ENCODE peak calls at places on chromosome 14, in four cellular contexts. V is cardiac fibroblast, E is foreskin fibroblast, R is fibroblast of pulmonary artery. C is an unnamed sample.
A peak's percentile ranks its signal among the peaks of the same experiment; 100 is the strongest.

GRCh38 chr14:49641697-49642129 is 6.7 kb upstream of the DNAAF2 start:
- DNase-seq in V (no peak), E (peak; percentile 27), R (no peak), C (no peak)

GRCh38 chr14:49946320-49947141 is 53.6 kb downstream of the ARF6 start:
- DNase-seq in V (peak; percentile 72), E (peak; percentile 85), R (peak; percentile 74), C (no peak)

GRCh38 chr14:101496779-101497420 is 64.4 kb upstream of the DIO3 start:
- DNase-seq in V (no peak), E (no peak), R (no peak), C (no peak)

GRCh38 chr14:64440494-64440893 is 24.8 kb upstream of the AKAP5 start:
- DNase-seq in V (peak; percentile 40), E (peak; percentile 79), R (peak; percentile 33), C (no peak)

GRCh38 chr14:22839159-22839779 is 2.9 kb downstream of the MMP14 start:
- DNase-seq in V (peak; percentile 71), E (peak; percentile 80), R (peak; percentile 58), C (no peak)

GRCh38 chr14:97713023-97713422 is 915.8 kb downstream of the VRK1 start:
- DNase-seq in V (no peak), E (peak; percentile 14), R (peak; percentile 23), C (no peak)

GRCh38 chr14:37021406-37021805 is 151.0 kb downstream of the SLC25A21 start:
- DNase-seq in V (no peak), E (no peak), R (no peak), C (no peak)

GRCh38 chr14:50957296-50957695 is 13.0 kb upstream of the PYGL start:
- DNase-seq in V (peak; percentile 68), E (peak; percentile 47), R (peak; percentile 70), C (no peak)

GRCh38 chr14:93772263-93772662 is 16.0 kb downstream of the PRIMA1 start:
- DNase-seq in V (no peak), E (no peak), R (no peak), C (no peak)

GRCh38 chr14:61107148-61107641 is 126.2 kb downstream of the SLC38A6 start:
- DNase-seq in V (peak; percentile 80), E (peak; percentile 53), R (peak; percentile 77), C (no peak)

GRCh38 chr14:24149302-24149969 is 2.1 kb downstream of the RNF31 start:
- DNase-seq in V (no peak), E (no peak), R (no peak), C (no peak)

GRCh38 chr14:31964979-31965734 is 111.9 kb upstream of the ARHGAP5 start:
- DNase-seq in V (no peak), E (no peak), R (no peak), C (no peak)

GRCh38 chr14:106308839-106309389 is 782.5 kb downstream of the TMEM121 start:
- DNase-seq in V (no peak), E (peak; percentile 1), R (no peak), C (peak; percentile 83)
- TF ChIP-seq CTCF in V (peak; percentile 25), E (peak; percentile 34), R (peak; percentile 12), C (peak; percentile 90)

DNA sequence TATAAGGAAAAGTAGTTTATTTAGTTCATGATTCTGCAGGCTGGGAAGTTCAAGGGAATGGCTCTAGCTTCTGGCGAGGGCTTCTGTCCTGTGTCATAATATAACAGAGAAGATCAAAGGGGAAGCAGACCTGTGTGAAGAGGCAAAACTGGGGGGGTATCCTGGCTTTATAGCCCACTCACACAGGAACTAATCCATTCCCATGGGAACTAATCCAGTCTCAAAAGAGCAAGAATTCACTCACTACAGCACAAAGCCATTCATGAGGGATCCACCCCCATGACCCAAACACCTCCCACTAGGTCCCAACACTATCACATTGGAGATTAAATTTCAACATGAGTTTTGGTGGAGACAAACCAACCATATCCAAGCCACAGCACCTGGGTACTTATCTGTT is 6.9 kb downstream of the ALDH6A1 start:
- DNase-seq in V (no peak), E (no peak), R (no peak), C (no peak)
- H3K4me3 ChIP-seq in V (no peak overlapping the region), E (no peak overlapping the region), R (no peak overlapping the region), C (no peak overlapping the region)

DNA sequence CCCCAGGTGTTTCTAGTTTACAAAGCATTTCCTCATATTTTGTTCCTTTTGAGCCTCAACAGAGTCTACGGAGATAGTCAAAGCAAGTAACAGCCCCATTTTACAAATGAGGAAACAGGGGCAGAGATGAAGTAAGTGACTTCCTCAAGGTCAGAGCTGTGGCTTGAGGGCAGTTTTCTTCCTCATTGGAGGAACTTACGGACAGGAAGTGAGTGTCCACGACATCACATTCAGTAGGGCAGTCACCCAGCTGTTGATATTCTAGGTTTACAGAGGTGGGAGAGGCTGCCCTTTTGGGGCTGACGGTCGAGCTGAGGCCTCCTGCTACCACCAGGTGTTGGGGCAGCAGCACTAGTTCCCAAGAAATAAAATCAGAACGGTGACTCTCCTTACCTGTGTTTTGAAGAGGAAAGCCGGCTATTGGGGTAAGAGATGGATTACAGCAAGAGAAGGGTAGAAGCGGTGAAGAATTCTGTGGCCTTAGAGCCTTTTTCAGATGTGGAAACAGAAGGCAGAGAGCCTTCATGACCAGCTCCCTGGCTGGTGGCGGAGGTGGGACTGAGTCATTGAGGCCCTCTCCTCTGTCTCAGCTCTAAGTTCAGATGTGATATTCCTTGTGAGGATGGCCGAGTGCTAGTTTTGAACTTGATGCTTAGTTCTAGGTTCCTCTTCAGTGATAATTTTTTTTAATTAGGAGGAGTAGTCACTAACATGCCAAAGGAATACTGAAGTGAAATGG is 41.7 kb downstream of the SUSD6 start:
- DNase-seq in V (no peak), E (no peak), R (no peak), C (no peak)
- TF ChIP-seq CTCF in V (no peak), E (no peak), R (no peak), C (no peak)

GRCh38 chr14:76126066-76126465 is 25.7 kb upstream of the GPATCH2L start:
- DNase-seq in V (no peak), E (no peak), R (no peak), C (no peak)

GRCh38 chr14:76129851-76130576 is 21.7 kb upstream of the GPATCH2L start:
- DNase-seq in V (no peak), E (no peak), R (no peak), C (no peak)

GRCh38 chr14:76135722-76136121 is 16.0 kb upstream of the GPATCH2L start:
- DNase-seq in V (no peak), E (no peak), R (no peak), C (no peak)

GRCh38 chr14:76133103-76133502 is 18.6 kb upstream of the GPATCH2L start:
- DNase-seq in V (peak; percentile 37), E (peak; percentile 65), R (peak; percentile 53), C (peak; percentile 56)

DNA sequence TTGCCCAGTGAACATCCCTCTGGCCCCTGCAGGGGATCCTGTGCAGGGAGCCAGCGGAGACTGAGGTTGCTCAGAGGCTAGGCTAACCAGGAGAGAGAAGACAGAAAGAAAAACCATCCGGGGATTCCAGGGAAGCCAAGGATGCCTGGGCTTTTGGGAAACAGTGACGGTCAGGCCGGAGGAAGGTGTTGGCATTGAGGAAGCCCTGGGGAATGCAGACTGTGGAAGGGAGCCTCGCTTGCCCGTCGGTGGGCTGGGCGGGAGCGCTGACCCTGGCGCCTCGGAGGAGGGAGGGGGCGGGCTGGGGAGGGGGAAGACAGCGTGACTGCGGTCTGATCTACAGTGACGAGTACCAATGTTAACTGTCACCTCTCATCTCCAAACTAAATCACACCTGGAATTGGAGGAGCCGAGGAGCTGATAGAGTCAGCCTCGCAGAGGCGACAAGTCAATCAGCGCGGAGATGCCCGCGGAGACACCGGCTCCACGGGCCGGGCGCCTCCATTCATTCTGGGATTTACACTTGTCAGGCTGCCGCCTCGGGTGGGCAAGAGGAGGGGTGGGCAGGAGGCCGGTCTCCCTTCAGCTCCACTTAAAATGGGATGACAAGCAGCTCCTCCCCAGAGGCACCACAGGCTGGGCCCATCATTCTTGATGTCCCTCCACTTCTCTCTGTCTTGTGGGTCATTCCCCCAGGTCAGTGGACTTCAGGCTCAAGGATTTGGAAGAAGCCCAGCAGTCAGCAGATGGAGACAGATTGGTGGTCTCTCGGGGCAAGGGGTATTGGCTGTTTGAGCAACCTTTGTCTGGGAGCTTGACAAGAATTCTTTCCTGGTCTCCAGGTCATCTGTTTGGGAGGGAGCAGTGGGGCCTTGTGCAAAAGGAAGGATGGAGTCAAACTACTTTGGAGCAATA is 20.4 kb upstream of the GPATCH2L start:
- DNase-seq in V (no peak), E (no peak), R (no peak), C (no peak)
- H3K4me3 ChIP-seq in V (no peak overlapping the region), E (no peak overlapping the region), R (no peak overlapping the region), C (no peak overlapping the region)

GRCh38 chr14:99538733-99539132 is 57.5 kb downstream of the CCNK start:
- DNase-seq in V (no peak), E (no peak), R (no peak), C (no peak)

GRCh38 chr14:99539503-99539902 is 58.3 kb downstream of the CCNK start:
- DNase-seq in V (no peak), E (no peak), R (no peak), C (no peak)

GRCh38 chr14:99535908-99536778 is 54.9 kb downstream of the CCNK start:
- DNase-seq in V (no peak), E (no peak), R (no peak), C (no peak)

GRCh38 chr14:99537399-99537798 is 56.2 kb downstream of the CCNK start:
- DNase-seq in V (peak; percentile 80), E (peak; percentile 78), R (peak; percentile 77), C (no peak)

GRCh38 chr14:99538275-99538674 is 57.1 kb downstream of the CCNK start:
- DNase-seq in V (peak; percentile 25), E (no peak), R (no peak), C (no peak)
- TF ChIP-seq CTCF in V (peak; percentile 16), E (no peak), R (no peak), C (peak; percentile 7)

DNA sequence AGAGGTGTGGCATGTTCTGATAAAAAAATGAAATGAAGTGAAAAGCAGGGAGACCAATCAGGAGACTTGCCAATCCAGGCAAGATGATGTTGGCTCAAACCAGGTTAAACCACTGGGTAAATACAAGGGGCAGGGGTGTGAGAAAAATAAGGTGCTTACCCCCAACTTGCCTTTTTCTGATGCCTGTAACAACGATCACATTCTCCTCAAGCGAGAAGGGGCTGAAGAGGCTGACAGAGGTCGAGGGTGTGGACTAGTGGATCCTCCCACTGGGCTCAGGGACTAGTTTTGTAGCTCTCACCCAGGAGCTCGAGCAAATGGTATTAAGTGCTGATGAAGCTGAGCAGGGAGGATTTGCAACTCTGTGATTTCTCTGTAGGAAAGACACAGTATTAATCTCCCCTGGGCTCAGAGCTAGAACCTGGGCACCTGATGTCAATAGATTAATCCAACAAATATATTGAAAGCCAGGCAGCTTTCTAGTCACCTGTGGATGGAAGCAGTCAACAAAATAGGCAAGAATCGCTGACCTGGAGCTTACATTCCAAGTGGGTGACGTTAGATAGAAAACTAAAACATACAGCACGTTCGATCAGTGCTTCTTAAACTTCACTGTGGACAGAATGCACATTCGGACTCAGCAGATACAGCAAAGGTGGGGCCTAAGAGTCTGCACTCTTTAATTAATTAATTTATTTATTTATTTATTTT is 15.2 kb upstream of the EAPP start:
- DNase-seq in V (no peak), E (peak; percentile 58), R (no peak), C (no peak)
- H3K4me3 ChIP-seq in V (no peak overlapping the region), E (no peak overlapping the region), R (no peak overlapping the region), C (peak overlapping the region; percentile 41)

GRCh38 chr14:100419856-100420255 is 96.7 kb downstream of the SLC25A47 start:
- DNase-seq in V (no peak), E (no peak), R (no peak), C (no peak)
- TF ChIP-seq CTCF in V (no peak), E (no peak), R (no peak), C (no peak)